ENCODE peak calls at places on chromosomes 5 and 9, in four cellular contexts. M is mesendoderm, U is breast epithelium, D is uterus. I is an unnamed sample.
A peak's percentile ranks its signal among the peaks of the same experiment; 100 is the strongest.

GRCh38 chr5:152560508-152561137 is 155.5 kb upstream of the NMUR2 start:
- DNase-seq in M (peak; percentile 83), U (no peak), D (no peak), I (peak; percentile 67)

GRCh38 chr5:116421080-116421629 is 153.5 kb downstream of the SEMA6A start:
- DNase-seq in M (no peak), U (no peak), D (no peak), I (no peak)

GRCh38 chr5:156201793-156202388 is 125.1 kb upstream of the SGCD start:
- DNase-seq in M (no peak), U (no peak), D (no peak), I (no peak)

GRCh38 chr5:167576126-167576525 is 715.3 kb upstream of the WWC1 start:
- DNase-seq in M (no peak), U (no peak), D (no peak), I (no peak)

GRCh38 chr9:16139781-16140180 is 586.9 kb downstream of the CCDC171 start:
- DNase-seq in M (no peak), U (no peak), D (peak; percentile 93), I (no peak)

GRCh38 chr5:139768802-139769465 is 26.7 kb upstream of the PSD2 start:
- DNase-seq in M (no peak), U (no peak), D (no peak), I (no peak)

GRCh38 chr9:35656841-35657326 is 935 bp downstream of the RMRP start:
- DNase-seq in M (no peak), U (no peak), D (peak; percentile 33), I (no peak)

GRCh38 chr5:17037751-17038150 is 101.7 kb upstream of the MYO10 start:
- DNase-seq in M (no peak), U (no peak), D (no peak), I (no peak)

GRCh38 chr5:157447246-157447645 is 12.8 kb upstream of the NIPAL4 start:
- DNase-seq in M (no peak), U (no peak), D (no peak), I (peak; percentile 17)

GRCh38 chr5:75566710-75567309 is 44.4 kb upstream of the ANKDD1B start:
- DNase-seq in M (peak; percentile 82), U (no peak), D (no peak), I (no peak)

GRCh38 chr9:135244271-135244691 is 156.8 kb downstream of the OLFM1 start:
- DNase-seq in M (no peak), U (no peak), D (no peak), I (peak; percentile 83)

GRCh38 chr9:135247174-135247930 is 159.9 kb downstream of the OLFM1 start:
- DNase-seq in M (no peak), U (no peak), D (no peak), I (peak; percentile 72)

GRCh38 chr9:135246248-135247173 is 159.0 kb downstream of the OLFM1 start:
- DNase-seq in M (no peak), U (no peak), D (no peak), I (no peak)

GRCh38 chr9:135244751-135245221 is 157.3 kb downstream of the OLFM1 start:
- DNase-seq in M (no peak), U (no peak), D (no peak), I (peak; percentile 78)

GRCh38 chr9:135245482-135246247 is 158.2 kb downstream of the OLFM1 start:
- DNase-seq in M (no peak), U (no peak), D (no peak), I (no peak)
- H3K27me3 ChIP-seq in M (no peaks in the 10 kb centered on the region), U (peaks cover 76% of the 10 kb centered on the region), D (no peaks in the 10 kb centered on the region), I (no peaks in the 10 kb centered on the region)

GRCh38 chr9:120922404-120923173 is 4.0 kb downstream of the TRAF1 start:
- DNase-seq in M (no peak), U (no peak), D (no peak), I (no peak)
- H3K4me1 ChIP-seq in M (peaks cover 4% of the 10 kb centered on the region), U (peaks cover 3% of the 10 kb centered on the region), D (no peaks in the 10 kb centered on the region), I (no peaks in the 10 kb centered on the region)

DNA sequence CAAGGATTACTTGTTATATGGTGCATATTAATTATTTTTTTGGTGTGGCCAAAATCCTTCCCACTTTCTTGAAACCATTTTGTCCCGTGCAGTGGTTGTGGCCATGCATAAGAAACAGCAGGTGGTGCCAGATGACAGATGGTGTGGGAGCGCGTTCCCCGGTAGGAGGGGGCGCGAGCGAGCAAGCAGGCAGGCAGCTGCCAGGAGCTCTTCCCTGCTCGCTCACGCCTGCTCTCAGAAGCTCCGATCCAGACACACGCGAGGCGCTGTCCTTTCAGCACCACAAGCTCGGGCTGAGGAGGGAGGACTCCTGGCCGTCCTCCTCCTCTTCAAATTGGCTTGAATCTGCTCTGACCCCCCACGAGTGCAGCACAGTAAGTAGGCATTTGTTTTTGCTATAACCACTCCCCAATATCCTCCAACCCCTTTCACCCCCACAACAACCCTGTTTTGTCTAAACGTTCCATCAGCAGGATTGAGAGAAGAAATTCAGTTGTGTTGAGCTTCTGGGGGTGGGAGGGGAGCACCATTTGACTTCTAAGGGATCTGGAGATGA is at the start of gene NSG2:
- DNase-seq in M (peak; percentile 97), U (peak; percentile 79), D (no peak), I (peak; percentile 93)
- H3K27ac ChIP-seq in M (no peak within 1 kb of the TSS), U (no peak within 1 kb of the TSS), D (no peak within 1 kb of the TSS), I (no peak within 1 kb of the TSS)

DNA sequence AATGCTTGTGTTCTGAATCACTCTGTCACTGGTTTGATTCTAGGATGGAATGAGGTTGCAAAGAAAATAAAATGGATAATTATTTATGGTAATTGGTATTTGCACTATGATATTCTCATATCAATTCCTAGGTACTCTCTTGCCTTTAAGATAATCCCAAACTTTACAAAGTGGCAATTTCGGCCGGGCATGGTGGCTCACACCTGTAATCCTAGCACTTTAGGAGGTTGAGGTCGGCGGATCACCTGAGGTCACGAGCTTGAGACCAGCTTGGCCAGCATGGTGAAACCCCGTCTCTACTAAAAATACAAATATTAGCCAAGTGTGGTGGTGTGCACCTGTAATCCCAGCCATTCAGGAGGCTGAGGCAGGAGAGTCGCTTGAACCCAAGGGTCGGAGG is 1118.7 kb upstream of the C9orf72 start:
- DNase-seq in M (no peak), U (no peak), D (no peak), I (no peak)
- H3K27me3 ChIP-seq in M (no peaks in the 10 kb centered on the region), U (no peaks in the 10 kb centered on the region), D (no peaks in the 10 kb centered on the region), I (no peaks in the 10 kb centered on the region)

GRCh38 chr5:54292866-54293265 is 17.5 kb downstream of the ARL15 start:
- DNase-seq in M (no peak), U (no peak), D (no peak), I (no peak)
- H3K4me1 ChIP-seq in M (peaks cover 5% of the 10 kb centered on the region), U (peaks cover 5% of the 10 kb centered on the region), D (no peaks in the 10 kb centered on the region), I (peaks cover 10% of the 10 kb centered on the region)

DNA sequence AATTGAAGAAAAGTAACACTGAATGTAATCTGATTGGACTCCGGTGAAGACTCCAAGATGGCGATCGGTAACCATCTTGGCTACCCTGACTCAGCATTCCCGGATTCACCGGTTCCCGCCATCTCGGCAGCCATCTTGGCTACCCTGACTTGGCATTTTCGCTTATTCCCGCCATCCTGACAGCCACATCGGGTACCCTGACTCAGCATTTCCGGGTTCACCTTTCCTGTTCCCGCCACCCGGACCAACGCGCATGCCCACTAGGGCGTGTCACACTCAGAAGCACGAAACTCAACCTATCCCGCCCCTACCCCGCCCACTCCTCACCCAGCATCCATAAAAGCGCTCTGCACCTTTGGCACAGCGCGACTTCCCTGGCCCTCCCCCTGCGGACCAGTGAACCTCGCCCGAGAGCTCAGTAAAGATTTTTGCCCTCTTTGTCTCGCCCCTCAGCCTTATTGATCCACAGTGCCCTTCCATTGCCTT is 17.2 kb downstream of the SPTLC1 start:
- DNase-seq in M (peak; percentile 83), U (peak; percentile 90), D (peak; percentile 77), I (peak; percentile 97)
- H3K27ac ChIP-seq in M (no peak overlapping the region), U (peak overlapping the region; percentile 39), D (peak overlapping the region; percentile 2), I (peak overlapping the region; percentile 52)

GRCh38 chr5:39115644-39116346 is 41.6 kb upstream of the RICTOR start:
- DNase-seq in M (no peak), U (no peak), D (no peak), I (no peak)
- H3K27me3 ChIP-seq in M (no peaks in the 10 kb centered on the region), U (no peaks in the 10 kb centered on the region), D (no peaks in the 10 kb centered on the region), I (no peaks in the 10 kb centered on the region)

GRCh38 chr5:150497274-150497988 is 10.5 kb upstream of the NDST1 start:
- DNase-seq in M (no peak), U (peak; percentile 77), D (peak; percentile 71), I (no peak)

GRCh38 chr5:150498501-150498900 is 9.4 kb upstream of the NDST1 start:
- DNase-seq in M (peak; percentile 75), U (no peak), D (no peak), I (no peak)

GRCh38 chr5:150497989-150498317 is 10.0 kb upstream of the NDST1 start:
- DNase-seq in M (no peak), U (no peak), D (no peak), I (no peak)

GRCh38 chr5:150496098-150496497 is 11.8 kb upstream of the NDST1 start:
- DNase-seq in M (no peak), U (no peak), D (no peak), I (no peak)

DNA sequence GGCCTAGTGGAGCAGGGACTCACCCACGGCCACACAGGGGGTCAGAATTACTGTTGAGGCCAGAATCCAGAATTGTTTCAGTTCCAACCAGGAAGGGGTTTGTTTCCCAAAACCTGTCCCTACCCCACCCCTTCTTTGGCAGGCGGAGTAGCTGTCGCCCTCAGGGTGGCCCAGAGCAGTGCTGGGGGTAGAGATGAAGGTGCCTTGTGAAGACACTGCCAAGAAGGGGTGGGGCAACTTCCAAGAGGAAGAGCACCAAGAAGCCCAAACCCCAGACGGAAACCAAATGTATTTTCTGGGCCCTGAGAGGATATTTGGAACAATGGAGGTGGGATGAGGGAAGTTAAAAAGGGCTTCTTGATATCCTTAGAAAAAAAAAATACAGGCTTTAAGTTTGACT is 11.4 kb upstream of the NDST1 start:
- DNase-seq in M (no peak), U (no peak), D (no peak), I (no peak)
- H3K4me1 ChIP-seq in M (peaks cover 22% of the 10 kb centered on the region), U (peaks cover 47% of the 10 kb centered on the region), D (no peaks in the 10 kb centered on the region), I (peaks cover 62% of the 10 kb centered on the region)